ENCODE peak calls at places on chromosome 15, in nine cellular contexts. O is nephron progenitor cell; C is body of pancreas; B is foreskin fibroblast; T is K562; E is CD4-positive, alpha-beta T cell; R is progenitor cell of endocrine pancreas; A is AG10803; X is GM13976. K is an unnamed sample.

GRCh38 chr15:31337352-31338031 is 10.9 kb downstream of the KLF13 start:
- DNase-seq in B (no peak), C (no peak), X (no peak), A (no peak), T (no peak), R (no peak), O (no peak), E (no peak), K (no peak)

GRCh38 chr15:23072633-23073032 is 33.3 kb upstream of the TUBGCP5 start:
- DNase-seq in O (no peak), E (no peak), T (no peak), R (no peak), A (no peak), B (no peak), X (no peak), C (no peak), K (no peak)

GRCh38 chr15:84899750-84900149 is 15.3 kb downstream of the SLC28A1 start:
- DNase-seq in T (no peak), C (no peak), R (no peak), O (no peak), A (no peak), X (no peak), E (no peak), B (no peak), K (no peak)

GRCh38 chr15:96398769-96399168 is 68.3 kb downstream of the NR2F2 start:
- DNase-seq in E (no peak), O (no peak), C (no peak), T (no peak), B (no peak), X (no peak), R (no peak), A (no peak), K (no peak)

GRCh38 chr15:83323296-83323711 is 38.8 kb upstream of the BNC1 start:
- DNase-seq in R (peak), O (peak), X (no peak), E (no peak), T (no peak), B (peak), C (peak), A (peak), K (no peak)

GRCh38 chr15:28002867-28003266 is 96.2 kb downstream of the OCA2 start:
- DNase-seq in E (no peak), O (no peak), B (no peak), R (no peak), T (no peak), C (no peak), A (no peak), X (no peak), K (no peak)

GRCh38 chr15:77554306-77555080 is 78.2 kb downstream of the LINGO1 start:
- DNase-seq in T (no peak), X (no peak), O (no peak), R (no peak), A (no peak), B (no peak), E (no peak), C (no peak), K (no peak)

GRCh38 chr15:38555686-38556334 is 8.8 kb downstream of the RASGRP1 start:
- DNase-seq in C (no peak), A (peak), O (no peak), X (peak), E (no peak), T (no peak), B (peak), R (no peak), K (peak)

GRCh38 chr15:74443100-74443909 is 9.5 kb upstream of the SEMA7A start:
- DNase-seq in O (no peak), E (no peak), T (no peak), B (no peak), C (no peak), A (peak), R (no peak), X (no peak), K (no peak)

GRCh38 chr15:69403611-69404010 is 10.5 kb upstream of the KIF23 start:
- DNase-seq in A (peak), B (peak), C (no peak), X (no peak), T (no peak), E (no peak), R (no peak), O (no peak), K (no peak)

GRCh38 chr15:74584779-74585178 is 30.9 kb upstream of the CLK3 start:
- DNase-seq in B (no peak), T (peak), X (no peak), E (no peak), C (no peak), O (peak), A (no peak), R (no peak), K (no peak)

GRCh38 chr15:80695911-80696651 is 971 bp downstream of the ABHD17C start:
- DNase-seq in O (peak), E (peak), C (peak), R (no peak), X (no peak), B (no peak), T (no peak), A (no peak), K (peak)

GRCh38 chr15:48145923-48146322 is 25.1 kb downstream of the SLC24A5 start:
- DNase-seq in A (peak), R (no peak), B (no peak), C (no peak), T (no peak), E (no peak), O (no peak), X (no peak), K (no peak)

GRCh38 chr15:41258706-41259471 is 27.8 kb downstream of the CHP1 start:
- DNase-seq in C (peak), O (no peak), R (no peak), X (peak), E (no peak), A (peak), T (peak), B (no peak), K (peak)

GRCh38 chr15:88450125-88450798 is 16.9 kb downstream of the MRPL46 start:
- DNase-seq in X (peak), R (peak), B (peak), O (peak), A (peak), T (peak), C (peak), E (peak), K (peak)

GRCh38 chr15:89450076-89451006 is 46.0 kb downstream of the RHCG start:
- DNase-seq in T (no peak), X (no peak), A (no peak), R (no peak), E (no peak), O (no peak), B (no peak), C (no peak), K (no peak)

GRCh38 chr15:66862111-66862815 is 160.2 kb downstream of the SMAD6 start:
- DNase-seq in X (no peak), R (no peak), B (no peak), A (peak), T (no peak), E (no peak), O (no peak), C (no peak), K (no peak)

GRCh38 chr15:68272797-68273271 is 4.7 kb upstream of the FEM1B start:
- DNase-seq in O (no peak), B (peak), X (no peak), T (no peak), R (no peak), E (no peak), A (peak), C (no peak), K (no peak)

GRCh38 chr15:101121511-101122090 is 130.2 kb downstream of the CHSY1 start:
- DNase-seq in X (peak), E (no peak), C (peak), R (peak), O (peak), T (peak), A (peak), B (peak), K (peak)
- TF ChIP-seq CTCF in X (peak), E (no peak), C (no peak), R (peak), O (no peak), T (peak), A (peak), B (peak), K (no peak)

GRCh38 chr15:49808341-49808740 is 187.5 kb downstream of the DTWD1 start:
- DNase-seq in T (no peak), C (no peak), E (no peak), X (no peak), O (no peak), A (no peak), R (no peak), B (no peak), K (no peak)

GRCh38 chr15:49813615-49814014 is 192.8 kb downstream of the DTWD1 start:
- DNase-seq in E (no peak), O (no peak), A (peak), X (no peak), C (no peak), B (no peak), T (no peak), R (no peak), K (no peak)

GRCh38 chr15:49814709-49815108 is 193.9 kb downstream of the DTWD1 start:
- DNase-seq in X (no peak), R (no peak), C (no peak), O (no peak), B (no peak), T (no peak), E (no peak), A (peak), K (no peak)

GRCh38 chr15:49809894-49810594 is 189.2 kb downstream of the DTWD1 start:
- DNase-seq in O (no peak), X (no peak), A (no peak), C (no peak), T (no peak), B (no peak), E (no peak), R (no peak), K (no peak)

DNA sequence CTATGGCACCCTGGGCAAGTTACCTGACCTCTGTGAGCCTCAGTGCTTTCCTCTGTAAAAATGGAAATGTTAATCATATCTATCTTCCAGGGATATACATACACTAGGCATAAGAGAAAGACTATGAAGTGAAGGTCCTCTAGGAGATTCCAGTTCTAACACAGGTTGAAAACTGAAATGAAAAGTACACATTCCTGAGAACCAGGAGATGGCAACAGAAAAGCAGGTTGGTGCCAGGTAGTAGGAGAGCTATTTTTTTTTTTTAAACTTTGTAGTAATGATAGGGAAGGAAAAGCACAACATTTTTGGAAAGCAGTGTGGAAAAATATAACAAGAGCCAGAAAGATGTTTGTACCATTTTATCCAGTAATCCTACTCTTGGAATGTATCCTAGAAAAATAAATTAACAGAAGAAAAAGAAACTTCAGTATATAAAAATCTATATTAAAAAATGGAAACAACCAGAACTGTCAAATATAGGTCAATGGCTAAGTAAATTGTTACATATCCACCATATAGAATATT is 189.9 kb downstream of the DTWD1 start:
- DNase-seq in T (no peak), B (no peak), A (no peak), O (no peak), C (no peak), R (no peak), E (no peak), X (no peak), K (no peak)
- TF ChIP-seq CTCF in T (no peak), B (no peak), A (no peak), O (no peak), C (no peak), R (no peak), E (no peak), X (no peak), K (no peak)

GRCh38 chr15:75721923-75722870 is 9.5 kb upstream of the CSPG4 start:
- DNase-seq in A (no peak), X (peak), O (no peak), E (no peak), T (no peak), B (no peak), C (no peak), R (no peak), K (no peak)

GRCh38 chr15:75723171-75723846 is 10.7 kb upstream of the CSPG4 start:
- DNase-seq in C (no peak), R (no peak), O (no peak), E (no peak), B (no peak), A (no peak), X (no peak), T (no peak), K (no peak)

GRCh38 chr15:75720297-75720696 is 7.6 kb upstream of the CSPG4 start:
- DNase-seq in E (no peak), T (no peak), B (no peak), X (no peak), C (no peak), R (no peak), A (no peak), O (no peak), K (no peak)

GRCh38 chr15:75721462-75721922 is 8.8 kb upstream of the CSPG4 start:
- DNase-seq in A (no peak), R (no peak), B (no peak), X (no peak), E (no peak), T (no peak), O (no peak), C (no peak), K (no peak)

DNA sequence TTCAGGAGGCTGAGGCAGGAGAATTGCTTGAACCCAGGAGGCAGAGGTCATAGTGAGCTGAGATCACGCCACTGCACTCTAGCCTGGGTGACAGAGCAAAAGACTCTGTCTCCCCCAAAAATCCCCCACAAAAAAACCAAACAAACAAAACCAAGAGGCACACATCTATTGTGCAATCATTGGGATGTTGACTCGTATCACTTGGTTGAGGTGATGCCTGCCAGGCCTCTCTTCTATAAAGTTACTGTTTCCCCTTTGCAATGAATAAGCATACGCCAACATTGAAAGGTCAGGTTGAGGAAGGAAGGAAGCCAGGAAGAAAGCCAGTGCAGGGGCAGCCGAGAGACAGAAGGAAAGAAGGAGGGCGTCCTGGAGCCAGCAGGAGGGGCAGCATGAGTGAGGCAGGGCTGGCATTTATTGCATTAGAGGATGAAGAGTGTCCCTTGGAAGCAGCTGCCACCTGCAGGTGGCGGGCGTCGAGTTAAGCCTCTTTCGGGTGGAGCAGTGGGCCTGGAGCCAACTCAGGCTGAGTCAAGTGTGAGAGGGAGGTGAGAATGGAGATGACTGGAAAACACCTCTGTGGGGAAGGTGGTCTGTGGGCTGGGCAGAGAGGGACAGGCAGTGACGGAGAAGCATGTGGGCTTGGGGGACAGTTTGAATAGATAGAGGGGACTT is 8.3 kb upstream of the CSPG4 start:
- DNase-seq in C (peak), B (peak), X (peak), A (no peak), T (peak), E (no peak), O (no peak), R (no peak), K (peak)
- TF ChIP-seq CTCF in C (peak), B (peak), X (no peak), A (no peak), T (peak), E (no peak), O (peak), R (peak), K (peak)

DNA sequence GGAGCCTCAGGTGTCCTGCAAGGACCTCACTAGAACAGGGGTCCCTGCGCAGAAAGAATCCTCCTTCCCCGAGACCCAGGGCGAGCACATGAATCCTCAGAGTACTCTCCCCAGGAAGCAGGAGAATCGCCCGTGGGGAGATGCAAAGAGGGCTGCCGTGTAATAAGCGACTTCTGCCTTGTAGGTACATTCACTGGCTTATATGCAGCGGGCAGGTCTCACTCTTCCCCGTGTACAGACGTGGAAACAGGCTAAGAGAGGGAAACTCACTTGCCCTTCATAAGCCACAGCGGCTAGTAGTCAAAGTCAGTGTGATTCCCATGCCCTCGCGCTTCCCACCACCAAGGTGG is 391 bp downstream of the PIF1 start:
- DNase-seq in X (no peak), B (no peak), C (no peak), A (no peak), R (no peak), O (no peak), T (no peak), E (no peak), K (peak)
- TF ChIP-seq CTCF in X (no peak), B (no peak), C (no peak), A (no peak), R (no peak), O (no peak), T (no peak), E (no peak), K (no peak)

K was measured in GM12865.